ENCODE peak calls at places on chromosomes 4 and X, in seven cellular contexts. One of them, this sample, is unnamed.

GRCh38 chrX:97787849-97788248 is 904.1 kb downstream of the RPA4 start:
- DNase-seq in NCI-H748 treated with DMSO at 0.1 percent for 48 hours: no peak
- DNase-seq in aorta: no peak
- DNase-seq in renal cortical epithelial cell: no peak
- DNase-seq in OCI-M1: no peak
- DNase-seq in HCT116: no peak
- DNase-seq in WTC11: no peak
- DNase-seq in this sample: no peak

GRCh38 chrX:54063361-54063760 is 19.1 kb upstream of the PHF8 start:
- DNase-seq in NCI-H748 treated with DMSO at 0.1 percent for 48 hours: no peak
- DNase-seq in aorta: no peak
- DNase-seq in renal cortical epithelial cell: no peak
- DNase-seq in OCI-M1: no peak
- DNase-seq in HCT116: no peak
- DNase-seq in WTC11: no peak
- DNase-seq in this sample: no peak

GRCh38 chrX:54066841-54067240 is 22.6 kb upstream of the PHF8 start:
- DNase-seq in NCI-H748 treated with DMSO at 0.1 percent for 48 hours: no peak
- DNase-seq in aorta: no peak
- DNase-seq in renal cortical epithelial cell: peak; percentile 62
- DNase-seq in OCI-M1: no peak
- DNase-seq in HCT116: no peak
- DNase-seq in WTC11: no peak
- DNase-seq in this sample: no peak

GRCh38 chrX:149527705-149528104 is 13.1 kb upstream of the EOLA1 start:
- DNase-seq in NCI-H748 treated with DMSO at 0.1 percent for 48 hours: peak; percentile 9
- DNase-seq in aorta: no peak
- DNase-seq in renal cortical epithelial cell: peak; percentile 32
- DNase-seq in OCI-M1: peak; percentile 67
- DNase-seq in HCT116: no peak
- DNase-seq in WTC11: no peak
- DNase-seq in this sample: no peak

GRCh38 chrX:118216086-118216485 is 99.5 kb upstream of the KLHL13 start:
- DNase-seq in NCI-H748 treated with DMSO at 0.1 percent for 48 hours: no peak
- DNase-seq in aorta: no peak
- DNase-seq in renal cortical epithelial cell: peak; percentile 96
- DNase-seq in OCI-M1: no peak
- DNase-seq in HCT116: no peak
- DNase-seq in WTC11: no peak
- DNase-seq in this sample: no peak

GRCh38 chrX:18877472-18877871 is 106.4 kb downstream of the PHKA2 start:
- DNase-seq in NCI-H748 treated with DMSO at 0.1 percent for 48 hours: peak; percentile 30
- DNase-seq in aorta: no peak
- DNase-seq in renal cortical epithelial cell: peak; percentile 71
- DNase-seq in OCI-M1: no peak
- DNase-seq in HCT116: no peak
- DNase-seq in WTC11: no peak
- DNase-seq in this sample: no peak

GRCh38 chr4:39118034-39118658 is 56.1 kb downstream of the KLHL5 start:
- DNase-seq in NCI-H748 treated with DMSO at 0.1 percent for 48 hours: no peak
- DNase-seq in aorta: no peak
- DNase-seq in renal cortical epithelial cell: no peak
- DNase-seq in OCI-M1: peak; percentile 91
- DNase-seq in HCT116: no peak
- DNase-seq in WTC11: no peak
- DNase-seq in this sample: no peak

GRCh38 chrX:45424341-45424740 is 223.7 kb upstream of the DIPK2B start:
- DNase-seq in NCI-H748 treated with DMSO at 0.1 percent for 48 hours: no peak
- DNase-seq in aorta: no peak
- DNase-seq in renal cortical epithelial cell: no peak
- DNase-seq in OCI-M1: no peak
- DNase-seq in HCT116: no peak
- DNase-seq in WTC11: no peak
- DNase-seq in this sample: no peak

GRCh38 chr4:80926446-80926845 is 104.1 kb upstream of the BMP3 start:
- DNase-seq in NCI-H748 treated with DMSO at 0.1 percent for 48 hours: no peak
- DNase-seq in aorta: no peak
- DNase-seq in renal cortical epithelial cell: peak; percentile 17
- DNase-seq in OCI-M1: peak; percentile 55
- DNase-seq in HCT116: no peak
- DNase-seq in WTC11: no peak
- DNase-seq in this sample: no peak

GRCh38 chr4:6699903-6700302 is 6.2 kb downstream of the S100P start:
- DNase-seq in NCI-H748 treated with DMSO at 0.1 percent for 48 hours: no peak
- DNase-seq in aorta: no peak
- DNase-seq in renal cortical epithelial cell: no peak
- DNase-seq in OCI-M1: no peak
- DNase-seq in HCT116: no peak
- DNase-seq in WTC11: no peak
- DNase-seq in this sample: no peak

GRCh38 chr4:168451744-168452394 is 28.4 kb downstream of the DDX60L start:
- DNase-seq in NCI-H748 treated with DMSO at 0.1 percent for 48 hours: no peak
- DNase-seq in aorta: no peak
- DNase-seq in renal cortical epithelial cell: peak; percentile 94
- DNase-seq in OCI-M1: peak; percentile 78
- DNase-seq in HCT116: peak; percentile 68
- DNase-seq in WTC11: no peak
- DNase-seq in this sample: no peak

GRCh38 chr4:55613621-55614020 is 21.6 kb upstream of the PDCL2 start:
- DNase-seq in NCI-H748 treated with DMSO at 0.1 percent for 48 hours: no peak
- DNase-seq in aorta: no peak
- DNase-seq in renal cortical epithelial cell: no peak
- DNase-seq in OCI-M1: no peak
- DNase-seq in HCT116: no peak
- DNase-seq in WTC11: no peak
- DNase-seq in this sample: no peak

GRCh38 chr4:140004580-140005314 is 149.2 kb downstream of the MAML3 start:
- DNase-seq in NCI-H748 treated with DMSO at 0.1 percent for 48 hours: peak; percentile 20
- DNase-seq in aorta: peak; percentile 83
- DNase-seq in renal cortical epithelial cell: peak; percentile 8
- DNase-seq in OCI-M1: no peak
- DNase-seq in HCT116: no peak
- DNase-seq in WTC11: peak; percentile 55
- DNase-seq in this sample: peak; percentile 39

GRCh38 chr4:78797777-78798284 is 21.7 kb downstream of the BMP2K start:
- DNase-seq in NCI-H748 treated with DMSO at 0.1 percent for 48 hours: no peak
- DNase-seq in aorta: no peak
- DNase-seq in renal cortical epithelial cell: no peak
- DNase-seq in OCI-M1: no peak
- DNase-seq in HCT116: no peak
- DNase-seq in WTC11: no peak
- DNase-seq in this sample: no peak

GRCh38 chrX:151177141-151178027 is 1.0 kb downstream of the GPR50 start:
- DNase-seq in NCI-H748 treated with DMSO at 0.1 percent for 48 hours: no peak
- DNase-seq in aorta: peak; percentile 73
- DNase-seq in renal cortical epithelial cell: no peak
- DNase-seq in OCI-M1: no peak
- DNase-seq in HCT116: no peak
- DNase-seq in WTC11: peak; percentile 54
- DNase-seq in this sample: no peak

GRCh38 chr4:138894688-138895087 is 120.9 kb upstream of the NOCT start:
- DNase-seq in NCI-H748 treated with DMSO at 0.1 percent for 48 hours: no peak
- DNase-seq in aorta: no peak
- DNase-seq in renal cortical epithelial cell: no peak
- DNase-seq in OCI-M1: peak; percentile 46
- DNase-seq in HCT116: no peak
- DNase-seq in WTC11: no peak
- DNase-seq in this sample: no peak

GRCh38 chr4:126898815-126899214 is 733.9 kb upstream of the INTU start:
- DNase-seq in NCI-H748 treated with DMSO at 0.1 percent for 48 hours: no peak
- DNase-seq in aorta: no peak
- DNase-seq in renal cortical epithelial cell: no peak
- DNase-seq in OCI-M1: no peak
- DNase-seq in HCT116: no peak
- DNase-seq in WTC11: no peak
- DNase-seq in this sample: no peak

GRCh38 chrX:97806238-97806637 is 922.5 kb downstream of the RPA4 start:
- DNase-seq in NCI-H748 treated with DMSO at 0.1 percent for 48 hours: no peak
- DNase-seq in aorta: no peak
- DNase-seq in renal cortical epithelial cell: peak; percentile 1
- DNase-seq in OCI-M1: no peak
- DNase-seq in HCT116: no peak
- DNase-seq in WTC11: no peak
- DNase-seq in this sample: no peak

GRCh38 chrX:19382500-19383145 is 38.9 kb downstream of the PDHA1 start:
- DNase-seq in NCI-H748 treated with DMSO at 0.1 percent for 48 hours: no peak
- DNase-seq in aorta: no peak
- DNase-seq in renal cortical epithelial cell: peak; percentile 20
- DNase-seq in OCI-M1: peak; percentile 65
- DNase-seq in HCT116: peak; percentile 15
- DNase-seq in WTC11: peak; percentile 77
- DNase-seq in this sample: peak; percentile 34

GRCh38 chrX:76454456-76454927 is 27.0 kb downstream of the MAGEE1 start:
- DNase-seq in NCI-H748 treated with DMSO at 0.1 percent for 48 hours: peak; percentile 3
- DNase-seq in aorta: no peak
- DNase-seq in renal cortical epithelial cell: peak; percentile 13
- DNase-seq in OCI-M1: peak; percentile 41
- DNase-seq in HCT116: peak; percentile 0
- DNase-seq in WTC11: peak; percentile 12
- DNase-seq in this sample: no peak

GRCh38 chrX:154980330-154981115 is 42.0 kb downstream of the F8 start:
- DNase-seq in NCI-H748 treated with DMSO at 0.1 percent for 48 hours: peak; percentile 28
- DNase-seq in aorta: peak; percentile 83
- DNase-seq in renal cortical epithelial cell: peak; percentile 45
- DNase-seq in OCI-M1: peak; percentile 91
- DNase-seq in HCT116: peak; percentile 45
- DNase-seq in WTC11: peak; percentile 67
- DNase-seq in this sample: peak; percentile 59

GRCh38 chrX:38796926-38797325 is 4.3 kb upstream of the MID1IP1 start:
- DNase-seq in NCI-H748 treated with DMSO at 0.1 percent for 48 hours: no peak
- DNase-seq in aorta: no peak
- DNase-seq in renal cortical epithelial cell: no peak
- DNase-seq in OCI-M1: no peak
- DNase-seq in HCT116: no peak
- DNase-seq in WTC11: no peak
- DNase-seq in this sample: no peak

GRCh38 chr4:82780398-82781231 is 18.0 kb downstream of the SCD5 start:
- DNase-seq in NCI-H748 treated with DMSO at 0.1 percent for 48 hours: no peak
- DNase-seq in aorta: peak; percentile 84
- DNase-seq in renal cortical epithelial cell: peak; percentile 68
- DNase-seq in OCI-M1: peak; percentile 54
- DNase-seq in HCT116: no peak
- DNase-seq in WTC11: peak; percentile 25
- DNase-seq in this sample: peak; percentile 82

GRCh38 chrX:38935561-38935960 is 134.3 kb downstream of the MID1IP1 start:
- DNase-seq in NCI-H748 treated with DMSO at 0.1 percent for 48 hours: no peak
- DNase-seq in aorta: no peak
- DNase-seq in renal cortical epithelial cell: no peak
- DNase-seq in OCI-M1: no peak
- DNase-seq in HCT116: no peak
- DNase-seq in WTC11: no peak
- DNase-seq in this sample: no peak

GRCh38 chr4:7226464-7226863 is 34.1 kb downstream of the SORCS2 start:
- DNase-seq in NCI-H748 treated with DMSO at 0.1 percent for 48 hours: no peak
- DNase-seq in aorta: no peak
- DNase-seq in renal cortical epithelial cell: no peak
- DNase-seq in OCI-M1: no peak
- DNase-seq in HCT116: no peak
- DNase-seq in WTC11: no peak
- DNase-seq in this sample: no peak

GRCh38 chr4:124203613-124204284 is 508.8 kb downstream of the ANKRD50 start:
- DNase-seq in NCI-H748 treated with DMSO at 0.1 percent for 48 hours: no peak
- DNase-seq in aorta: no peak
- DNase-seq in renal cortical epithelial cell: no peak
- DNase-seq in OCI-M1: no peak
- DNase-seq in HCT116: no peak
- DNase-seq in WTC11: no peak
- DNase-seq in this sample: no peak

GRCh38 chr4:5940470-5941203 is 47.8 kb upstream of the CRMP1 start:
- DNase-seq in NCI-H748 treated with DMSO at 0.1 percent for 48 hours: peak; percentile 79
- DNase-seq in aorta: no peak
- DNase-seq in renal cortical epithelial cell: peak; percentile 0
- DNase-seq in OCI-M1: no peak
- DNase-seq in HCT116: peak; percentile 13
- DNase-seq in WTC11: no peak
- DNase-seq in this sample: no peak

GRCh38 chr4:22345678-22346077 is 170.2 kb downstream of the ADGRA3 start:
- DNase-seq in NCI-H748 treated with DMSO at 0.1 percent for 48 hours: no peak
- DNase-seq in aorta: no peak
- DNase-seq in renal cortical epithelial cell: no peak
- DNase-seq in OCI-M1: no peak
- DNase-seq in HCT116: no peak
- DNase-seq in WTC11: no peak
- DNase-seq in this sample: no peak

GRCh38 chr4:185805262-185805802 is 6.7 kb downstream of the SORBS2 start:
- DNase-seq in NCI-H748 treated with DMSO at 0.1 percent for 48 hours: no peak
- DNase-seq in aorta: no peak
- DNase-seq in renal cortical epithelial cell: no peak
- DNase-seq in OCI-M1: no peak
- DNase-seq in HCT116: no peak
- DNase-seq in WTC11: no peak
- DNase-seq in this sample: no peak

GRCh38 chr4:76688737-76689078 is 209.2 kb downstream of the SOWAHB start:
- DNase-seq in NCI-H748 treated with DMSO at 0.1 percent for 48 hours: peak; percentile 28
- DNase-seq in aorta: no peak
- DNase-seq in renal cortical epithelial cell: peak; percentile 52
- DNase-seq in OCI-M1: no peak
- DNase-seq in HCT116: no peak
- DNase-seq in WTC11: no peak
- DNase-seq in this sample: no peak

GRCh38 chrX:22666441-22666840 is 333.3 kb upstream of the DDX53 start:
- DNase-seq in NCI-H748 treated with DMSO at 0.1 percent for 48 hours: peak; percentile 31
- DNase-seq in aorta: no peak
- DNase-seq in renal cortical epithelial cell: no peak
- DNase-seq in OCI-M1: peak; percentile 82
- DNase-seq in HCT116: peak; percentile 42
- DNase-seq in WTC11: peak; percentile 46
- DNase-seq in this sample: no peak

GRCh38 chr4:83109480-83110221 is 4.9 kb downstream of the PLAC8 start:
- DNase-seq in NCI-H748 treated with DMSO at 0.1 percent for 48 hours: peak; percentile 45
- DNase-seq in aorta: peak; percentile 85
- DNase-seq in renal cortical epithelial cell: peak; percentile 25
- DNase-seq in OCI-M1: no peak
- DNase-seq in HCT116: no peak
- DNase-seq in WTC11: peak; percentile 65
- DNase-seq in this sample: peak; percentile 26

GRCh38 chrX:155745792-155746191 is 133.0 kb upstream of the TMLHE start:
- DNase-seq in NCI-H748 treated with DMSO at 0.1 percent for 48 hours: peak; percentile 82
- DNase-seq in aorta: no peak
- DNase-seq in renal cortical epithelial cell: peak; percentile 47
- DNase-seq in OCI-M1: peak; percentile 80
- DNase-seq in HCT116: peak; percentile 12
- DNase-seq in WTC11: no peak
- DNase-seq in this sample: no peak

GRCh38 chr4:40269133-40269532 is 66.0 kb upstream of the CHRNA9 start:
- DNase-seq in NCI-H748 treated with DMSO at 0.1 percent for 48 hours: no peak
- DNase-seq in aorta: no peak
- DNase-seq in renal cortical epithelial cell: no peak
- DNase-seq in OCI-M1: peak; percentile 72
- DNase-seq in HCT116: no peak
- DNase-seq in WTC11: no peak
- DNase-seq in this sample: no peak

GRCh38 chr4:71593306-71593705 is 190.6 kb downstream of the GC start:
- DNase-seq in NCI-H748 treated with DMSO at 0.1 percent for 48 hours: no peak
- DNase-seq in aorta: no peak
- DNase-seq in renal cortical epithelial cell: peak; percentile 23
- DNase-seq in OCI-M1: no peak
- DNase-seq in HCT116: no peak
- DNase-seq in WTC11: no peak
- DNase-seq in this sample: no peak

GRCh38 chrX:142711801-142712200 is 313.9 kb upstream of the SPANXN4 start:
- DNase-seq in NCI-H748 treated with DMSO at 0.1 percent for 48 hours: no peak
- DNase-seq in aorta: no peak
- DNase-seq in renal cortical epithelial cell: no peak
- DNase-seq in OCI-M1: no peak
- DNase-seq in HCT116: no peak
- DNase-seq in WTC11: no peak
- DNase-seq in this sample: no peak

This sample was measured in left ventricle myocardium inferior.